ENCODE peak calls at places on chromosomes 11 and 22, in nine cellular contexts. Q, V, F, G, O, Z, S, B and D are unnamed samples.
A peak's percentile ranks its signal among the peaks of the same experiment; 100 is the strongest.

GRCh38 chr11:128399186-128399585 is 188.2 kb downstream of the ETS1 start:
- DNase-seq in S (no peak), F (no peak), Q (no peak), G (peak; percentile 8), O (peak; percentile 56), Z (peak; percentile 62), V (peak; percentile 12), B (no peak), D (no peak)

GRCh38 chr11:86745571-86745970 is 54.8 kb upstream of the PRSS23 start:
- DNase-seq in G (no peak), Q (no peak), F (no peak), S (no peak), Z (peak; percentile 68), V (no peak), B (no peak), O (no peak), D (no peak)

GRCh38 chr11:33419956-33420355 is 162.8 kb downstream of the HIPK3 start:
- DNase-seq in B (no peak), G (no peak), Z (no peak), F (no peak), Q (no peak), O (no peak), V (no peak), S (no peak), D (no peak)

GRCh38 chr11:133833101-133833898 is 12.0 kb downstream of the SPATA19 start:
- DNase-seq in Z (no peak), Q (no peak), O (no peak), V (no peak), S (no peak), G (no peak), B (no peak), F (no peak), D (no peak)

GRCh38 chr22:42697542-42698013 is 23.1 kb downstream of the A4GALT start:
- DNase-seq in V (no peak), O (no peak), F (peak; percentile 67), S (peak; percentile 49), Q (no peak), G (peak; percentile 68), Z (peak; percentile 84), B (no peak), D (peak; percentile 94)

GRCh38 chr11:11980841-11981308 is 27.6 kb downstream of the DKK3 start:
- DNase-seq in V (no peak), Z (peak; percentile 71), S (no peak), Q (no peak), F (no peak), G (no peak), O (no peak), B (no peak), D (no peak)

GRCh38 chr22:32444068-32444467 is 20.2 kb downstream of the BPIFC start:
- DNase-seq in F (peak; percentile 49), G (peak; percentile 25), B (no peak), V (peak; percentile 37), Z (no peak), Q (no peak), O (no peak), S (peak; percentile 34), D (peak; percentile 25)

GRCh38 chr22:41085842-41086241 is 6.5 kb upstream of the EP300 start:
- DNase-seq in G (no peak), O (no peak), S (no peak), V (no peak), F (no peak), B (no peak), Z (no peak), Q (no peak), D (no peak)

GRCh38 chr22:19244600-19245352 is 46.7 kb downstream of the CLTCL1 start:
- DNase-seq in B (no peak), Z (no peak), G (no peak), O (no peak), V (no peak), S (no peak), Q (no peak), F (no peak), D (no peak)

GRCh38 chr22:34669001-34669400 is 397.0 kb upstream of the ISX start:
- DNase-seq in Z (peak; percentile 30), B (no peak), F (no peak), Q (no peak), O (no peak), V (no peak), G (no peak), S (no peak), D (no peak)

GRCh38 chr11:66494935-66495334 is 14.7 kb downstream of the DPP3 start:
- DNase-seq in F (peak; percentile 69), V (no peak), O (no peak), B (no peak), G (no peak), S (no peak), Q (no peak), Z (no peak), D (no peak)

GRCh38 chr11:29319231-29319630 is 697.6 kb downstream of the KCNA4 start:
- DNase-seq in O (no peak), F (no peak), Z (peak; percentile 86), V (no peak), Q (no peak), G (no peak), B (no peak), S (no peak), D (no peak)

GRCh38 chr11:95324826-95325225 is 93.8 kb upstream of the SESN3 start:
- DNase-seq in B (no peak), O (no peak), G (no peak), Z (peak; percentile 46), V (peak; percentile 31), Q (no peak), S (no peak), F (no peak), D (no peak)

GRCh38 chr11:79472736-79473536 is 32.1 kb upstream of the TENM4 start:
- DNase-seq in B (no peak), F (no peak), Z (no peak), G (no peak), O (no peak), S (no peak), V (no peak), Q (no peak), D (no peak)

GRCh38 chr11:100878474-100878873 is 191.4 kb downstream of the ARHGAP42 start:
- DNase-seq in Q (no peak), O (peak; percentile 81), Z (peak; percentile 57), S (no peak), V (no peak), B (no peak), F (no peak), G (no peak), D (no peak)

GRCh38 chr22:41596776-41597634 is 7.4 kb upstream of the PMM1 start:
- DNase-seq in O (no peak), S (no peak), Q (no peak), V (peak; percentile 60), F (no peak), B (peak; percentile 78), G (no peak), Z (peak; percentile 37), D (peak; percentile 58)

GRCh38 chr22:31846161-31847115 is 92.6 kb downstream of the DEPDC5 start:
- DNase-seq in V (peak; percentile 24), S (no peak), Q (no peak), O (peak; percentile 4), B (no peak), Z (peak; percentile 90), F (no peak), G (no peak), D (peak; percentile 10)

GRCh38 chr11:74269161-74269809 is 42.2 kb downstream of the P4HA3 start:
- DNase-seq in F (no peak), S (no peak), O (no peak), Q (peak; percentile 34), G (no peak), Z (peak; percentile 58), V (peak; percentile 57), B (no peak), D (peak; percentile 83)

GRCh38 chr11:103927535-103927934 is 108.9 kb upstream of the DDI1 start:
- DNase-seq in V (no peak), Z (no peak), S (no peak), O (no peak), Q (no peak), F (no peak), B (no peak), G (peak; percentile 17), D (peak; percentile 43)
- TF ChIP-seq CTCF in V (no peak), Z (peak; percentile 61), S (peak; percentile 10), O (peak; percentile 20), Q (peak; percentile 46), F (peak; percentile 47), B (no peak), G (no peak), D (peak; percentile 54)

DNA sequence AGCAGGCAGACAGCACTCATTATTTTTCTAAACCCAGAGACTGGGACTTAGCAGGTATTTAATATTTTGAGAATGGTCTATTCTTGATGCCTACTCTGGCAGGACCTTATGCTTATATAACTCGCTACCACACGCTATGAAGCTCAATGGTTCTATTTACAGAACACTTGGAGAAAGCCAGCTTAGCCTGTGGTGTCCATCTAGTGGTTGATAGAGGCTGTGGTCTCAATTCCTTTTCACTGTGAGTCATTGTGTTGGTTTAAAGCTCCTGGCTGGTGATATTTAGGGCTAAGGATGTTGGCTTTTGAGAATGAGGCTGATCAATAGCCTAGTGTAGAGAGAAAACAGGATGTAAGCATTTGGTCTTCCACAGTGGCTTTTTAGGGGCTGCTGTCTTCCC is 206.4 kb downstream of the DBX1 start:
- DNase-seq in Z (peak; percentile 94), F (peak; percentile 51), S (peak; percentile 24), V (no peak), B (no peak), G (peak; percentile 37), O (peak; percentile 76), Q (no peak), D (peak; percentile 58)
- TF ChIP-seq CTCF in Z (peak; percentile 84), F (peak; percentile 41), S (no peak), V (no peak), B (peak; percentile 31), G (no peak), O (peak; percentile 72), Q (peak; percentile 67), D (peak; percentile 35)

DNA sequence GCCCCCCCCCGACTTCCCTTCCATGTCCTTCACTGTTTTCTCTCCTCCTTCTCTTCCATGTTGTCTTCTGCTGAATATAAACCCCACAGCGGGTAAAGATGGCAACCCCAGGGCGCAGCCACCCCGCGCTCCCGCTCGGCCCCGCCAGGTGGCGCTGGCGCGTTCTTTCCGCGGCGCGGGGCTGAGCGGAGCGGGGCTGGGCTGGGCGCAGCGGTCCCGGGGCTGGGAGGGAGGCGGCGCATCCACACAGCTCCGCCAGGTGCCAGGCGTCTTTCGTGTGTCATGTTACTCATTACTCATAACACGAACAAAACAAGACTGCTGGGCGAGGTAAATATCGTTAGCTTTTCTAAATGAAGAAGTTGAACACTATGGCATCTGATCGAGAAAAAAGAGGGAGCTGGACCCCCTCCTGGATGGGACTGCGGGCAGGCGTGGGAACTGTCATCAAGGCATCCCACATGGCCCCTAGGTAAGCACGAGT is 321.2 kb downstream of the NTM start:
- DNase-seq in G (peak; percentile 69), Q (no peak), O (no peak), F (no peak), S (no peak), V (peak; percentile 33), B (no peak), Z (peak; percentile 20), D (no peak)
- TF ChIP-seq CTCF in G (peak; percentile 58), Q (peak; percentile 82), O (peak; percentile 81), F (peak; percentile 47), S (no peak), V (peak; percentile 50), B (peak; percentile 49), Z (peak; percentile 57), D (no peak)

GRCh38 chr11:107587306-107587979 is 3.5 kb upstream of the ELMOD1 start:
- DNase-seq in Q (no peak), Z (peak; percentile 71), O (no peak), V (no peak), F (no peak), G (no peak), S (no peak), B (no peak), D (no peak)
- TF ChIP-seq CTCF in Q (no peak), Z (no peak), O (no peak), V (no peak), F (no peak), G (no peak), S (no peak), B (no peak), D (no peak)